ENCODE peak calls at places on chromosomes 3 and 15, in eight cellular contexts. N, B, F, T, M, V, U and Y are unnamed samples.

GRCh38 chr3:46619845-46620778 is 7.8 kb downstream of the FAM240A start:
- DNase-seq in N (no peak), U (no peak), M (no peak), T (no peak), B (no peak), V (no peak), F (no peak), Y (no peak)

GRCh38 chr3:135966875-135967274 is 1.3 kb downstream of the PPP2R3A start:
- DNase-seq in B (no peak), U (no peak), M (no peak), V (no peak), T (no peak), F (no peak), N (no peak), Y (no peak)

GRCh38 chr3:112092439-112093179 is 6.4 kb downstream of the C3orf52 start:
- DNase-seq in T (no peak), M (no peak), F (no peak), N (no peak), U (no peak), V (no peak), B (no peak), Y (peak)

GRCh38 chr15:81400640-81401236 is 26.7 kb upstream of the TMC3 start:
- DNase-seq in V (peak), N (no peak), M (no peak), B (peak), T (peak), U (no peak), F (peak), Y (peak)

GRCh38 chr3:190281308-190282051 is 40.8 kb downstream of the CLDN1 start:
- DNase-seq in B (no peak), N (no peak), M (no peak), F (no peak), T (no peak), U (no peak), V (no peak), Y (no peak)

GRCh38 chr3:188191460-188191859 is 37.5 kb downstream of the LPP start:
- DNase-seq in M (no peak), F (no peak), V (no peak), N (no peak), U (no peak), T (no peak), B (no peak), Y (no peak)

GRCh38 chr3:42025388-42026138 is 63.7 kb upstream of the ULK4 start:
- DNase-seq in M (peak), F (peak), U (no peak), B (peak), N (no peak), V (peak), T (peak), Y (peak)

GRCh38 chr3:160184655-160185054 is 40.6 kb upstream of the C3orf80 start:
- DNase-seq in M (no peak), T (no peak), B (no peak), F (no peak), V (no peak), U (no peak), N (no peak), Y (no peak)

GRCh38 chr15:89794627-89795241 is 18.6 kb downstream of the MESP2 start:
- DNase-seq in N (no peak), T (no peak), B (no peak), F (no peak), V (no peak), M (no peak), U (no peak), Y (no peak)

GRCh38 chr3:131811481-131811880 is 223.3 kb downstream of the CPNE4 start:
- DNase-seq in V (no peak), M (no peak), F (no peak), U (no peak), T (no peak), B (no peak), N (no peak), Y (no peak)

GRCh38 chr15:47728886-47729285 is 11.6 kb downstream of the SEMA6D start:
- DNase-seq in N (no peak), V (no peak), B (no peak), T (no peak), U (no peak), F (no peak), M (no peak), Y (no peak)

GRCh38 chr3:53222183-53222901 is 33.5 kb downstream of the TKT start:
- DNase-seq in V (no peak), M (no peak), F (no peak), T (no peak), B (no peak), U (no peak), N (no peak), Y (no peak)

GRCh38 chr15:79824321-79824720 is 72.5 kb downstream of the MTHFS start:
- DNase-seq in V (no peak), N (no peak), B (no peak), T (no peak), F (no peak), U (no peak), M (no peak), Y (no peak)

GRCh38 chr15:89799011-89799924 is 15.4 kb downstream of the ANPEP start:
- DNase-seq in F (no peak), B (no peak), V (no peak), U (no peak), M (no peak), N (no peak), T (no peak), Y (no peak)

GRCh38 chr3:50423543-50423942 is 64.2 kb upstream of the TMEM115 start:
- DNase-seq in B (no peak), T (no peak), F (no peak), N (no peak), M (no peak), V (no peak), U (no peak), Y (no peak)

GRCh38 chr3:124812291-124813265 is 74.6 kb downstream of the ITGB5 start:
- DNase-seq in F (no peak), U (no peak), N (no peak), B (peak), M (peak), V (peak), T (no peak), Y (no peak)

GRCh38 chr3:108493862-108494261 is 16.5 kb downstream of the MYH15 start:
- DNase-seq in T (peak), V (peak), B (peak), U (no peak), F (no peak), N (no peak), M (peak), Y (no peak)

GRCh38 chr3:160755776-160756304 is at the start of gene PPM1L:
- DNase-seq in N (peak), T (peak), V (peak), F (peak), B (peak), U (peak), M (peak), Y (peak)

GRCh38 chr15:33310481-33311311 is at the start of gene RYR3:
- DNase-seq in F (peak), M (no peak), U (no peak), N (no peak), V (no peak), T (peak), B (no peak), Y (no peak)

GRCh38 chr15:90872481-90873184 is 4.2 kb downstream of the FURIN start:
- DNase-seq in F (no peak), M (no peak), T (no peak), U (no peak), N (no peak), B (no peak), V (peak), Y (peak)

GRCh38 chr3:128320551-128321340 is 145.9 kb downstream of the DNAJB8 start:
- DNase-seq in T (no peak), U (no peak), V (no peak), B (no peak), F (no peak), N (no peak), M (no peak), Y (no peak)

GRCh38 chr15:99707481-99708270 is 25.6 kb downstream of the LYSMD4 start:
- DNase-seq in T (no peak), B (no peak), M (no peak), F (no peak), V (peak), N (no peak), U (no peak), Y (no peak)

GRCh38 chr15:39040861-39041260 is 476.2 kb upstream of the RASGRP1 start:
- DNase-seq in V (no peak), B (no peak), U (no peak), T (no peak), F (no peak), M (no peak), N (no peak), Y (no peak)

GRCh38 chr3:86969500-86970189 is 21.3 kb downstream of the VGLL3 start:
- DNase-seq in T (peak), M (no peak), V (no peak), F (no peak), U (no peak), N (no peak), B (peak), Y (peak)

GRCh38 chr3:171591059-171591458 is 130.9 kb upstream of the TNIK start:
- DNase-seq in T (no peak), B (no peak), F (no peak), U (no peak), M (no peak), V (no peak), N (no peak), Y (no peak)

GRCh38 chr15:73183071-73183470 is 130.8 kb downstream of the NEO1 start:
- DNase-seq in U (no peak), T (no peak), V (no peak), F (no peak), N (no peak), B (no peak), M (no peak), Y (no peak)

GRCh38 chr3:165521131-165521871 is 315.9 kb downstream of the BCHE start:
- DNase-seq in M (no peak), B (no peak), V (no peak), F (no peak), N (no peak), U (no peak), T (no peak), Y (no peak)

GRCh38 chr3:142180761-142181362 is 31.5 kb upstream of the TFDP2 start:
- DNase-seq in F (peak), U (no peak), V (peak), N (no peak), B (peak), T (peak), M (peak), Y (peak)

GRCh38 chr15:85284497-85284896 is 95.9 kb upstream of the AKAP13 start:
- DNase-seq in N (no peak), V (no peak), T (no peak), U (no peak), F (no peak), B (no peak), M (no peak), Y (no peak)

GRCh38 chr3:183180105-183180763 is 17.7 kb upstream of the LAMP3 start:
- DNase-seq in M (no peak), V (no peak), N (no peak), F (no peak), B (no peak), T (no peak), U (no peak), Y (no peak)

GRCh38 chr3:191065183-191065805 is 133.7 kb upstream of the OSTN start:
- DNase-seq in T (no peak), M (no peak), V (peak), U (no peak), F (no peak), N (no peak), B (no peak), Y (no peak)

GRCh38 chr3:186024210-186024609 is 84.7 kb downstream of the ETV5 start:
- DNase-seq in T (no peak), V (no peak), B (no peak), M (peak), N (no peak), F (no peak), U (no peak), Y (no peak)

GRCh38 chr3:129657261-129658046 is 51.0 kb upstream of the PLXND1 start:
- DNase-seq in B (no peak), N (no peak), U (no peak), T (no peak), M (no peak), F (no peak), V (no peak), Y (no peak)